ENCODE peak calls at places on chromosomes 4 and X, in four cellular contexts. One of them, this sample, is unnamed.

GRCh38 chr4:112448211-112448745 is 67.7 kb downstream of the NEUROG2 start:
- DNase-seq in upper lobe of left lung: no peak
- DNase-seq in body of pancreas: no peak
- DNase-seq in esophagus squamous epithelium: no peak
- DNase-seq in this sample: no peak

GRCh38 chr4:31234494-31234893 is 514.3 kb downstream of the PCDH7 start:
- DNase-seq in body of pancreas: no peak
- DNase-seq in upper lobe of left lung: no peak
- DNase-seq in esophagus squamous epithelium: no peak
- DNase-seq in this sample: no peak

GRCh38 chr4:123449780-123450179 is 53.2 kb downstream of the SPRY1 start:
- DNase-seq in esophagus squamous epithelium: no peak
- DNase-seq in body of pancreas: no peak
- DNase-seq in upper lobe of left lung: no peak
- DNase-seq in this sample: no peak

GRCh38 chr4:140315970-140316369 is 57.5 kb upstream of the SCOC start:
- DNase-seq in esophagus squamous epithelium: no peak
- DNase-seq in body of pancreas: no peak
- DNase-seq in upper lobe of left lung: no peak
- DNase-seq in this sample: no peak

GRCh38 chr4:152515678-152516077 is 20.2 kb downstream of the FBXW7 start:
- DNase-seq in body of pancreas: no peak
- DNase-seq in esophagus squamous epithelium: no peak
- DNase-seq in upper lobe of left lung: no peak
- DNase-seq in this sample: no peak

GRCh38 chrX:2921750-2922149 is 7.4 kb downstream of the ARSD start:
- DNase-seq in upper lobe of left lung: peak
- DNase-seq in body of pancreas: no peak
- DNase-seq in esophagus squamous epithelium: no peak
- DNase-seq in this sample: no peak

GRCh38 chrX:134472041-134472440 is 12.1 kb downstream of the HPRT1 start:
- DNase-seq in body of pancreas: no peak
- DNase-seq in esophagus squamous epithelium: no peak
- DNase-seq in upper lobe of left lung: no peak
- DNase-seq in this sample: no peak

GRCh38 chr4:25861951-25862410 is 807 bp downstream of the SEL1L3 start:
- DNase-seq in upper lobe of left lung: peak
- DNase-seq in body of pancreas: peak
- DNase-seq in esophagus squamous epithelium: no peak
- DNase-seq in this sample: no peak

GRCh38 chrX:21666679-21667078 is 8.5 kb upstream of the KLHL34 start:
- DNase-seq in body of pancreas: no peak
- DNase-seq in esophagus squamous epithelium: no peak
- DNase-seq in upper lobe of left lung: no peak
- DNase-seq in this sample: no peak

GRCh38 chr4:66653937-66654336 is 891.4 kb downstream of the CENPC start:
- DNase-seq in upper lobe of left lung: no peak
- DNase-seq in esophagus squamous epithelium: no peak
- DNase-seq in body of pancreas: no peak
- DNase-seq in this sample: no peak

GRCh38 chr4:2441393-2442174 is 22.8 kb downstream of the CFAP99 start:
- DNase-seq in esophagus squamous epithelium: no peak
- DNase-seq in upper lobe of left lung: peak
- DNase-seq in body of pancreas: peak
- DNase-seq in this sample: no peak

GRCh38 chr4:151325320-151326246 is at the start of gene SH3D19:
- DNase-seq in esophagus squamous epithelium: no peak
- DNase-seq in upper lobe of left lung: peak
- DNase-seq in body of pancreas: peak
- DNase-seq in this sample: peak

GRCh38 chr4:172073590-172073989 is 260.4 kb downstream of the GALNTL6 start:
- DNase-seq in esophagus squamous epithelium: no peak
- DNase-seq in upper lobe of left lung: no peak
- DNase-seq in body of pancreas: no peak
- DNase-seq in this sample: no peak

GRCh38 chr4:39446842-39447573 is 11.7 kb downstream of the RPL9 start:
- DNase-seq in esophagus squamous epithelium: peak
- DNase-seq in upper lobe of left lung: peak
- DNase-seq in body of pancreas: peak
- DNase-seq in this sample: peak

GRCh38 chr4:53576676-53577372 is 14.5 kb downstream of the LNX1 start:
- DNase-seq in upper lobe of left lung: no peak
- DNase-seq in esophagus squamous epithelium: no peak
- DNase-seq in body of pancreas: no peak
- DNase-seq in this sample: no peak

GRCh38 chr4:73103799-73104503 is 34.4 kb upstream of the COX18 start:
- DNase-seq in body of pancreas: no peak
- DNase-seq in esophagus squamous epithelium: no peak
- DNase-seq in upper lobe of left lung: no peak
- DNase-seq in this sample: no peak

GRCh38 chrX:152638443-152638904 is 779 bp downstream of the GABRQ start:
- DNase-seq in upper lobe of left lung: no peak
- DNase-seq in esophagus squamous epithelium: no peak
- DNase-seq in body of pancreas: no peak
- DNase-seq in this sample: no peak

GRCh38 chrX:50787099-50787498 is 26.9 kb downstream of the SHROOM4 start:
- DNase-seq in upper lobe of left lung: no peak
- DNase-seq in body of pancreas: no peak
- DNase-seq in esophagus squamous epithelium: no peak
- DNase-seq in this sample: no peak

GRCh38 chr4:53150631-53151488 is 215.0 kb downstream of the SCFD2 start:
- DNase-seq in body of pancreas: no peak
- DNase-seq in esophagus squamous epithelium: no peak
- DNase-seq in upper lobe of left lung: no peak
- DNase-seq in this sample: no peak

GRCh38 chr4:153242848-153243324 is 38.6 kb downstream of the TRIM2 start:
- DNase-seq in body of pancreas: no peak
- DNase-seq in upper lobe of left lung: peak
- DNase-seq in esophagus squamous epithelium: no peak
- DNase-seq in this sample: no peak

GRCh38 chr4:180999217-180999616 is 1244.0 kb upstream of the TENM3 start:
- DNase-seq in upper lobe of left lung: no peak
- DNase-seq in body of pancreas: no peak
- DNase-seq in esophagus squamous epithelium: no peak
- DNase-seq in this sample: no peak

GRCh38 chr4:55124337-55125076 is 888 bp downstream of the KDR start:
- DNase-seq in esophagus squamous epithelium: no peak
- DNase-seq in body of pancreas: no peak
- DNase-seq in upper lobe of left lung: peak
- DNase-seq in this sample: no peak

GRCh38 chr4:184310881-184311709 is 93.4 kb upstream of the ENPP6 start:
- DNase-seq in body of pancreas: peak
- DNase-seq in upper lobe of left lung: peak
- DNase-seq in esophagus squamous epithelium: no peak
- DNase-seq in this sample: no peak

GRCh38 chr4:9924750-9925149 is 96.5 kb downstream of the SLC2A9 start:
- DNase-seq in upper lobe of left lung: no peak
- DNase-seq in body of pancreas: no peak
- DNase-seq in esophagus squamous epithelium: no peak
- DNase-seq in this sample: no peak

GRCh38 chr4:54418468-54418867 is 189.4 kb downstream of the PDGFRA start:
- DNase-seq in esophagus squamous epithelium: no peak
- DNase-seq in body of pancreas: no peak
- DNase-seq in upper lobe of left lung: no peak
- DNase-seq in this sample: no peak

GRCh38 chrX:57932266-57932665 is 22.0 kb upstream of the ZXDA start:
- DNase-seq in upper lobe of left lung: no peak
- DNase-seq in esophagus squamous epithelium: no peak
- DNase-seq in body of pancreas: no peak
- DNase-seq in this sample: no peak

GRCh38 chr4:8305851-8306361 is 36.4 kb downstream of the HTRA3 start:
- DNase-seq in upper lobe of left lung: peak
- DNase-seq in esophagus squamous epithelium: no peak
- DNase-seq in body of pancreas: peak
- DNase-seq in this sample: no peak

GRCh38 chr4:94588900-94589693 is 137.4 kb downstream of the PDLIM5 start:
- DNase-seq in body of pancreas: no peak
- DNase-seq in upper lobe of left lung: no peak
- DNase-seq in esophagus squamous epithelium: no peak
- DNase-seq in this sample: no peak

GRCh38 chr4:8547912-8548730 is 32.1 kb upstream of the GPR78 start:
- DNase-seq in upper lobe of left lung: peak
- DNase-seq in esophagus squamous epithelium: no peak
- DNase-seq in body of pancreas: no peak
- DNase-seq in this sample: no peak

GRCh38 chr4:163344147-163345050 is 707 bp downstream of the NPY5R start:
- DNase-seq in upper lobe of left lung: peak
- DNase-seq in body of pancreas: no peak
- DNase-seq in esophagus squamous epithelium: no peak
- DNase-seq in this sample: no peak

GRCh38 chr4:133148690-133149363 is at the start of gene PCDH10:
- DNase-seq in body of pancreas: peak
- DNase-seq in upper lobe of left lung: peak
- DNase-seq in esophagus squamous epithelium: no peak
- DNase-seq in this sample: peak

GRCh38 chrX:96906741-96907140 is 23.0 kb downstream of the RPA4 start:
- DNase-seq in body of pancreas: no peak
- DNase-seq in upper lobe of left lung: no peak
- DNase-seq in esophagus squamous epithelium: no peak
- DNase-seq in this sample: no peak

GRCh38 chr4:146522098-146522861 is 540 bp upstream of the SLC10A7 start:
- DNase-seq in esophagus squamous epithelium: peak
- DNase-seq in body of pancreas: peak
- DNase-seq in upper lobe of left lung: peak
- DNase-seq in this sample: peak
- TF ChIP-seq POLR2A in esophagus squamous epithelium: peak
- TF ChIP-seq POLR2A in body of pancreas: peak
- TF ChIP-seq POLR2A in upper lobe of left lung: peak
- TF ChIP-seq POLR2A in this sample: peak

GRCh38 chr4:119209586-119209985 is 2.9 kb upstream of the USP53 start:
- DNase-seq in upper lobe of left lung: no peak
- DNase-seq in body of pancreas: no peak
- DNase-seq in esophagus squamous epithelium: no peak
- DNase-seq in this sample: no peak

GRCh38 chr4:119209077-119209476 is 3.4 kb upstream of the USP53 start:
- DNase-seq in body of pancreas: no peak
- DNase-seq in upper lobe of left lung: no peak
- DNase-seq in esophagus squamous epithelium: no peak
- DNase-seq in this sample: no peak

GRCh38 chr4:119212251-119212963 is at the start of gene USP53:
- DNase-seq in upper lobe of left lung: peak
- DNase-seq in esophagus squamous epithelium: peak
- DNase-seq in body of pancreas: peak
- DNase-seq in this sample: peak

GRCh38 chr4:119211856-119212250 is 660 bp upstream of the USP53 start:
- DNase-seq in esophagus squamous epithelium: no peak
- DNase-seq in body of pancreas: no peak
- DNase-seq in upper lobe of left lung: no peak
- DNase-seq in this sample: peak

DNA sequence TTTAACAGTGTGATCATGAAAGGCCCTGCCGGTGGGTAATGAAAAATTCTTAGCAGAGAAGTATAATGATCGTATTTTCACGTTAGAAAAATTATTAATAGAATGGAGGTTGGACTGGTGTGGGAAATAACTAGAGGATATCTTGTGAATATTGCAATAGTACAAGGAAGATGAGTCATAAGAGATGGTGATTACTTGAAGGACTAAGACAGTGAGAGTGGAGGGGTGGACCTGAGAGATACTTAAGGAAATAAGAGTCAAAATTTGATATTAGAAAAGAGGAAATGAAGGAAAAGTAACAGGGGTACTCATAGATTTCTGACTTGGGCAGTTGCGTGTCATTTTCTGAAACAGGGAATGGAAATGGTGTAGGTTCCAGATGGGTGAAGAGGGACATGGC is 1.8 kb upstream of the USP53 start:
- DNase-seq in body of pancreas: no peak
- DNase-seq in esophagus squamous epithelium: no peak
- DNase-seq in upper lobe of left lung: no peak
- DNase-seq in this sample: no peak
- H3K4me3 ChIP-seq in body of pancreas: no peak
- H3K4me3 ChIP-seq in esophagus squamous epithelium: no peak
- H3K4me3 ChIP-seq in upper lobe of left lung: no peak
- H3K4me3 ChIP-seq in this sample: peak

DNA sequence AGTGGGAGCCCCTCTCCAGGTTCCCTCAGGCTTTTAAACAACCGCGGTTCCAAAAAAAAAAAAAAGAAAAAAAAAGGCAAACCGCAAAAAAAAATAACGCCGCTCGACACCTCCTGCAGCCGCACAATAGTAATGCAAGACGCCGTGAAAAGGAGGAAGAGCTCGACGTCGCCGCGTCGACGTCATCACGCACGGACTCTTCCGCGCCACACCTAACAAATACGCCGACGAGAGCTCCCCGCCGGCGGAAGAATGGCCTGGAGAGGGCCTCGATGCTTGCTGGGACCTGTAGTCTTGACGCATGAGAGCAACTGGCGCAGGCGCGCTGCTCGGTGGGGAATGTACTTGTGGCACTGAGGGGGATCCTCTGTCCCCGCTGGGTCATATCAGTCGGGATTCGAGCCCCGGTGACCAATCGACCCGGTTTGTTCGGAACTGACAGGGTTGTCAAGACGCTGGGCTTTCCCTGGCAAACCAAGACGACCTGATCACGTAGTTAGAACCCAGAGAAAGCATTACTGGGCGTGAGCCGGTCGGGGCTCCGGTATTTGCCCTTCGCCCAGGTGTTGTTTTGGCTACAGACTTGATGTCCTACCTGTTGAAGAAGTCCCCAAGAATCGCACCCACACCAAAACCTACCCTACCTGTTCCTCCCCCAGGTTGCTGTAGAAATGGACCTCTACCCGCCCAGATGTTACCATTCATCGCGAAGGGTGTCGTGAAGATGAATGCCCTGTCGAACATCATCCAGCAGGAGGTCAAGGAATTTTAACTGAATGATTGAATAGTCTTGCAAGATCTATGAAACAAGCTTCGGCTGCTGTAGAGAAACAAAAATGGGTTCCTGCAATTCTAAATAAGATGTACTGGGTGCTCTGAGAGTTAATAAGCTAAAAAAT is at the start of gene CBR4:
- DNase-seq in upper lobe of left lung: peak
- DNase-seq in esophagus squamous epithelium: peak
- DNase-seq in body of pancreas: peak
- DNase-seq in this sample: peak
- TF ChIP-seq POLR2A in upper lobe of left lung: peak
- TF ChIP-seq POLR2A in esophagus squamous epithelium: peak
- TF ChIP-seq POLR2A in body of pancreas: peak
- TF ChIP-seq POLR2A in this sample: peak

GRCh38 chrX:125952973-125953372 is 213.1 kb downstream of the DCAF12L2 start:
- DNase-seq in esophagus squamous epithelium: no peak
- DNase-seq in upper lobe of left lung: no peak
- DNase-seq in body of pancreas: no peak
- DNase-seq in this sample: no peak

DNA sequence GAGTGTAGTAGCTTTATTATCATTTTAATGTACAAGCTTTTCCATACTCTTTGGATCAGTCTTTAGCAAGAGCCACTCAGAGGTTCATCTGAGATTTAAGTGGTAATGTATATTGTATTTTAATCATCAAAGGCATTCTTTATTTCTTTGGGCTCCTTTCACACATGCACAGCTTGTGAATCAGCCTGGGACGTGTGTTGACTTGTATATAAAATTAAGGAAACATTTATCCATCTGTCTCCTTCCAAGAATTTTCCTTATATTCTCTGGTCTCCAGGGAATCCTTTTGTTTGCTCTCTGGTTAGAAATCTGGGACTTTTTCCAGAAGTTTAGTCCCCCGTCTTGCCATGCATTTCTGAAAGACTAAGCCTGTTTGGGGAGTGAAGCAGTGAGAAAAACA is 212.3 kb downstream of the DCAF12L2 start:
- DNase-seq in upper lobe of left lung: no peak
- DNase-seq in esophagus squamous epithelium: no peak
- DNase-seq in body of pancreas: no peak
- DNase-seq in this sample: no peak
- H3K4me3 ChIP-seq in upper lobe of left lung: no peak
- H3K4me3 ChIP-seq in esophagus squamous epithelium: no peak
- H3K4me3 ChIP-seq in body of pancreas: no peak
- H3K4me3 ChIP-seq in this sample: no peak